ENCODE peak calls at places on chromosomes 3 and 15, in eight cellular contexts. U is HepG2; M is stomach; S is CD8-positive, alpha-beta T cell; H is CD4-positive, alpha-beta memory T cell; K is iPS DF 6.9; T is IMR-90; W is spleen. Z is an unnamed sample.

GRCh38 chr3:75396316-75396802 is 267.8 kb upstream of the FRG2C start:
- DNase-seq in H (no peak), W (no peak), U (no peak), M (no peak), K (no peak), S (no peak), T (no peak), Z (no peak)

GRCh38 chr3:30421261-30421660 is 185.1 kb upstream of the TGFBR2 start:
- DNase-seq in S (no peak), W (no peak), T (peak), K (no peak), U (no peak), M (no peak), H (no peak), Z (no peak)

GRCh38 chr3:69326821-69327433 is 59.0 kb downstream of the FRMD4B start:
- DNase-seq in S (no peak), U (no peak), K (no peak), M (no peak), H (peak), T (no peak), W (no peak), Z (peak)

GRCh38 chr3:77328631-77329030 is 288.7 kb downstream of the ROBO2 start:
- DNase-seq in K (no peak), T (peak), S (no peak), U (no peak), W (no peak), M (no peak), H (no peak), Z (no peak)

GRCh38 chr3:78041486-78041885 is 1001.6 kb downstream of the ROBO2 start:
- DNase-seq in W (no peak), U (no peak), K (no peak), S (no peak), H (no peak), M (no peak), T (peak), Z (no peak)

GRCh38 chr3:191362036-191362435 is 31.7 kb upstream of the UTS2B start:
- DNase-seq in W (no peak), K (no peak), H (no peak), S (no peak), U (no peak), M (no peak), T (no peak), Z (no peak)

GRCh38 chr15:40239671-40240618 is 1.1 kb downstream of the PAK6 start:
- DNase-seq in M (peak), U (no peak), T (no peak), K (no peak), S (peak), W (peak), H (no peak), Z (no peak)

GRCh38 chr3:169278092-169278491 is 385.4 kb downstream of the MECOM start:
- DNase-seq in M (no peak), S (no peak), K (no peak), W (no peak), T (no peak), U (no peak), H (no peak), Z (no peak)

GRCh38 chr3:63344676-63345075 is 66.6 kb downstream of the SYNPR start:
- DNase-seq in T (no peak), S (no peak), M (no peak), W (no peak), U (no peak), H (no peak), K (no peak), Z (no peak)

GRCh38 chr3:102163039-102163817 is 271.6 kb upstream of the ZPLD1 start:
- DNase-seq in M (peak), T (peak), K (no peak), W (no peak), S (no peak), U (no peak), H (no peak), Z (no peak)

GRCh38 chr3:127784283-127784682 is 38.0 kb downstream of the MGLL start:
- DNase-seq in W (peak), T (no peak), H (no peak), U (no peak), K (no peak), S (no peak), M (no peak), Z (no peak)

GRCh38 chr15:58228708-58229107 is 90.5 kb downstream of the AQP9 start:
- DNase-seq in W (no peak), S (no peak), H (no peak), T (peak), M (no peak), U (no peak), K (no peak), Z (no peak)

GRCh38 chr15:52783929-52784798 is 6.0 kb downstream of the ONECUT1 start:
- DNase-seq in S (no peak), H (no peak), U (no peak), M (no peak), T (no peak), K (no peak), W (peak), Z (peak)

GRCh38 chr3:167918686-167919085 is 177.0 kb downstream of the GOLIM4 start:
- DNase-seq in W (no peak), M (no peak), U (no peak), K (no peak), H (no peak), S (no peak), T (no peak), Z (no peak)

GRCh38 chr15:81000144-81000625 is 538 bp upstream of the TLNRD1 start:
- DNase-seq in H (no peak), W (no peak), T (no peak), U (peak), S (no peak), M (no peak), K (no peak), Z (no peak)

GRCh38 chr15:68028808-68029207 is 25.3 kb upstream of the PIAS1 start:
- DNase-seq in S (no peak), K (no peak), M (no peak), W (no peak), U (no peak), H (no peak), T (no peak), Z (no peak)

GRCh38 chr3:128846501-128846900 is 32.9 kb upstream of the ACAD9 start:
- DNase-seq in K (no peak), H (no peak), W (no peak), U (no peak), S (no peak), T (no peak), M (no peak), Z (no peak)

GRCh38 chr3:62167566-62168262 is 205.6 kb downstream of the FEZF2 start:
- DNase-seq in U (no peak), M (no peak), S (no peak), H (no peak), K (no peak), W (no peak), T (peak), Z (no peak)

GRCh38 chr3:141323936-141324704 is 44.2 kb upstream of the ZBTB38 start:
- DNase-seq in S (no peak), U (no peak), T (no peak), W (no peak), K (no peak), M (no peak), H (no peak), Z (no peak)

GRCh38 chr3:32334675-32335074 is 57.0 kb upstream of the CMTM7 start:
- DNase-seq in H (peak), S (peak), T (no peak), M (no peak), U (no peak), K (no peak), W (no peak), Z (peak)

GRCh38 chr15:28935316-28935715 is 49.5 kb downstream of the APBA2 start:
- DNase-seq in W (peak), T (no peak), S (peak), M (no peak), U (peak), K (no peak), H (no peak), Z (peak)

GRCh38 chr15:42737529-42738328 is 801 bp upstream of the CDAN1 start:
- DNase-seq in M (peak), T (peak), S (no peak), U (peak), K (no peak), H (no peak), W (no peak), Z (no peak)

GRCh38 chr3:98359993-98360675 is 6.5 kb downstream of the OR5K4 start:
- DNase-seq in H (no peak), M (no peak), K (no peak), S (no peak), T (no peak), U (peak), W (no peak), Z (no peak)

GRCh38 chr3:29771602-29772001 is 490.7 kb downstream of the RBMS3 start:
- DNase-seq in S (no peak), M (no peak), H (no peak), K (no peak), U (no peak), T (no peak), W (no peak), Z (no peak)

GRCh38 chr3:194046995-194047681 is 88.8 kb upstream of the HES1 start:
- DNase-seq in T (no peak), M (peak), S (no peak), K (no peak), W (peak), U (no peak), H (no peak), Z (no peak)

GRCh38 chr3:42228796-42229195 is 37.2 kb downstream of the CCK start:
- DNase-seq in K (no peak), S (no peak), M (no peak), T (peak), U (peak), W (no peak), H (no peak), Z (no peak)

GRCh38 chr3:16470590-16470989 is 42.9 kb downstream of the RFTN1 start:
- DNase-seq in H (no peak), W (no peak), T (no peak), K (no peak), S (no peak), U (no peak), M (no peak), Z (no peak)

GRCh38 chr3:48564022-48564421 is 441 bp upstream of the UCN2 start:
- DNase-seq in K (no peak), W (no peak), M (peak), T (peak), U (peak), S (peak), H (no peak), Z (peak)

GRCh38 chr3:139281096-139281495 is 62.7 kb upstream of the MRPS22 start:
- DNase-seq in H (no peak), U (no peak), K (no peak), W (no peak), M (no peak), T (no peak), S (no peak), Z (no peak)

GRCh38 chr3:186057594-186057993 is 51.3 kb downstream of the ETV5 start:
- DNase-seq in S (no peak), H (no peak), U (no peak), T (peak), W (no peak), M (no peak), K (peak), Z (no peak)

GRCh38 chr3:18070944-18071343 is 328.5 kb upstream of the TBC1D5 start:
- DNase-seq in T (no peak), M (no peak), S (no peak), H (no peak), K (no peak), U (no peak), W (no peak), Z (no peak)

GRCh38 chr3:95055288-95055687 is 992.4 kb downstream of the NSUN3 start:
- DNase-seq in K (no peak), T (no peak), M (no peak), U (no peak), W (no peak), H (no peak), S (no peak), Z (no peak)

GRCh38 chr3:192727032-192727847 is at the start of gene FGF12:
- DNase-seq in M (peak), W (peak), T (peak), K (peak), U (peak), H (no peak), S (no peak), Z (no peak)

GRCh38 chr3:184085389-184085852 is 11.4 kb upstream of the HTR3E start:
- DNase-seq in W (no peak), M (no peak), H (no peak), K (no peak), S (no peak), U (no peak), T (peak), Z (no peak)

GRCh38 chr3:112774293-112774926 is 72.3 kb downstream of the CD200R1L start:
- DNase-seq in H (peak), W (no peak), K (no peak), T (peak), S (no peak), U (no peak), M (no peak), Z (no peak)

GRCh38 chr3:177359601-177360357 is 162.5 kb upstream of the TBL1XR1 start:
- DNase-seq in S (peak), H (peak), K (peak), U (peak), M (peak), T (peak), W (peak), Z (peak)

GRCh38 chr3:177361042-177361938 is 164.0 kb upstream of the TBL1XR1 start:
- DNase-seq in W (peak), S (no peak), T (no peak), H (no peak), M (no peak), K (no peak), U (no peak), Z (no peak)

GRCh38 chr3:177358968-177359600 is 161.8 kb upstream of the TBL1XR1 start:
- DNase-seq in U (no peak), H (peak), W (peak), M (peak), T (no peak), K (no peak), S (no peak), Z (peak)

GRCh38 chr3:177364236-177364635 is 167.0 kb upstream of the TBL1XR1 start:
- DNase-seq in T (no peak), M (no peak), U (no peak), W (no peak), S (no peak), K (no peak), H (no peak), Z (no peak)

GRCh38 chr3:177362646-177363045 is 165.4 kb upstream of the TBL1XR1 start:
- DNase-seq in U (no peak), K (no peak), W (no peak), M (no peak), T (no peak), S (no peak), H (no peak), Z (no peak)
- H3K27ac ChIP-seq in U (no peak), K (no peak), W (no peak), M (no peak), T (no peak), S (no peak), H (no peak), Z (no peak)

GRCh38 chr15:38818156-38818745 is 253.6 kb upstream of the RASGRP1 start:
- DNase-seq in U (no peak), K (no peak), S (no peak), H (no peak), M (no peak), W (no peak), T (no peak), Z (no peak)
- H3K4me3 ChIP-seq in U (no peak), K (no peak), S (no peak), H (no peak), M (no peak), W (no peak), T (no peak), Z (no peak)

GRCh38 chr15:95129589-95129988 is 898.2 kb downstream of the MCTP2 start:
- DNase-seq in K (no peak), U (no peak), M (no peak), W (no peak), T (peak), H (no peak), S (no peak), Z (no peak)

GRCh38 chr15:95134306-95135100 is 903.1 kb downstream of the MCTP2 start:
- DNase-seq in T (peak), W (no peak), H (no peak), U (no peak), S (no peak), M (no peak), K (no peak), Z (no peak)

GRCh38 chr15:95131071-95131683 is 899.8 kb downstream of the MCTP2 start:
- DNase-seq in W (no peak), U (no peak), T (no peak), K (no peak), H (no peak), M (no peak), S (no peak), Z (no peak)

GRCh38 chr15:95127356-95127755 is 896.0 kb downstream of the MCTP2 start:
- DNase-seq in U (no peak), T (peak), S (no peak), K (no peak), H (no peak), M (no peak), W (no peak), Z (no peak)

DNA sequence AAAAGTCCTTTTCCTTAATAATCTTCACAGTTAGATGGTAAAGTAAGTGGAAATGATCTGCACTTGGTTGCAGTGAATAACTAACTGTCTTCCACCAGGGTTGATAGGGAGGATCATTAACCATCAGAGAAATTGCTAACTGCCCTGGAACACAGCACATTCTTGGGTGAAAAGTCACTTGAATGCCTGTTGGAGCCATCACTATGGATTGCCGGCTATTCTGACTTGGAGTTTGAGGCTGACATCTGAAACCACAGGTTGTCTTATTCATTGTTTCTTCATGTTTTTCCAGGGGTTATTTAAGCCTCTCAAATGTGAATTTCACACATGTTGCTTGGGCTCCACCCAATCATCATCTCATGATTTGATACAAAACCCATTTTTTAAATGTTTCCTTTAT is 901.4 kb downstream of the MCTP2 start:
- DNase-seq in K (no peak), M (no peak), H (no peak), W (no peak), S (no peak), U (no peak), T (peak), Z (no peak)
- H3K27ac ChIP-seq in K (no peak), M (no peak), H (no peak), W (peak), S (no peak), U (no peak), T (no peak), Z (no peak)

GRCh38 chr15:75785771-75786563 is 57.3 kb upstream of the UBE2Q2 start:
- DNase-seq in M (no peak), W (no peak), K (no peak), H (no peak), S (peak), T (no peak), U (peak), Z (no peak)
- H3K4me3 ChIP-seq in M (no peak), W (no peak), K (no peak), H (no peak), S (no peak), T (no peak), U (no peak), Z (no peak)

GRCh38 chr15:64694816-64695215 is 80.6 kb downstream of the RBPMS2 start:
- DNase-seq in U (no peak), T (no peak), H (no peak), W (peak), K (no peak), S (no peak), M (no peak), Z (no peak)
- H3K27ac ChIP-seq in U (no peak), T (no peak), H (no peak), W (peak), K (no peak), S (no peak), M (peak), Z (no peak)

GRCh38 chr3:83216919-83217594 is 1455.6 kb upstream of the GBE1 start:
- DNase-seq in T (no peak), H (no peak), U (no peak), M (no peak), W (peak), S (no peak), K (no peak), Z (peak)
- H3K4me3 ChIP-seq in T (no peak), H (no peak), U (no peak), M (no peak), W (no peak), S (no peak), K (no peak), Z (no peak)

GRCh38 chr3:126355251-126355650 is 2.0 kb downstream of the KLF15 start:
- DNase-seq in W (peak), S (no peak), M (no peak), K (no peak), U (no peak), H (no peak), T (no peak), Z (no peak)
- H3K27ac ChIP-seq in W (peak), S (no peak), M (peak), K (no peak), U (peak), H (no peak), T (no peak), Z (no peak)

GRCh38 chr3:179526482-179526881 is 36.2 kb upstream of the ACTL6A start:
- DNase-seq in T (peak), U (no peak), H (no peak), S (no peak), M (no peak), W (no peak), K (no peak), Z (no peak)

GRCh38 chr3:179528786-179529185 is 33.9 kb upstream of the ACTL6A start:
- DNase-seq in W (no peak), H (no peak), S (no peak), U (no peak), M (no peak), T (peak), K (no peak), Z (no peak)

GRCh38 chr3:179526989-179527391 is 35.7 kb upstream of the ACTL6A start:
- DNase-seq in W (no peak), M (no peak), K (peak), U (no peak), S (no peak), T (peak), H (no peak), Z (no peak)
- H3K4me3 ChIP-seq in W (no peak), M (peak), K (no peak), U (no peak), S (no peak), T (peak), H (no peak), Z (no peak)

DNA sequence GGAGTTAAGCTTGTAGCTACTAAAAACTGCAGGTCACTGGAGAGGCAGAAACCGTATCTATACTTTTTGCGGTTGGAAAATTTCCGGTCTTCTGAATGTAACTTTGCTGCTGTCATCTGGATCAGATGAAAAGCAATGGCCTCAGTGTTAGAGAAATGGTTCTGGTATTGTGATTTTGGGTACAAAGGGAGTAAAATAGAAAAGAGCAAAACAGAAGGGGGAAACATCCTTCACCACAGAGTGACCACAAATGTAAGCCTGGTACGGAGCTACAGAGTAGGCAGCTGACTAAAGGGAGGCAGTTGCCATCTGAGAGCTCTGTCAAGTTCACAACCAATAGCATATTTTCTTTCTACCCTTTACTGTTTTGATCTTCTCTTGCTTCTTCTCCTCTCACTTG is 5.6 kb downstream of the CD96 start:
- DNase-seq in W (no peak), K (no peak), U (no peak), H (peak), M (no peak), S (peak), T (no peak), Z (no peak)
- H3K27ac ChIP-seq in W (peak), K (no peak), U (no peak), H (peak), M (no peak), S (peak), T (no peak), Z (peak)

Z was measured in CD8-positive, alpha-beta memory T cell.